ENCODE peak calls at places on chromosomes 5 and 9, in five cellular contexts. Y is GM04503; Q is T follicular helper cell; H is T-helper 22 cell; C is CD8-positive, alpha-beta T cell. F is an unnamed sample.

GRCh38 chr9:100292414-100292813 is 60.3 kb downstream of the TEX10 start:
- DNase-seq in H (no peak), Q (no peak), C (no peak), Y (no peak), F (no peak)

GRCh38 chr9:37371565-37372464 is 50.7 kb upstream of the GRHPR start:
- DNase-seq in C (no peak), Q (no peak), H (no peak), Y (peak; percentile 10), F (peak; percentile 41)

GRCh38 chr5:14035859-14036440 is 91.5 kb upstream of the DNAH5 start:
- DNase-seq in Y (peak; percentile 96), Q (no peak), H (no peak), C (no peak), F (peak; percentile 96)

GRCh38 chr5:139470821-139471300 is at the start of gene SMIM33:
- DNase-seq in Q (no peak), Y (no peak), C (peak; percentile 35), H (peak; percentile 27), F (no peak)

GRCh38 chr9:127853312-127854168 is 918 bp downstream of the ENG start:
- DNase-seq in Q (no peak), Y (no peak), C (no peak), H (no peak), F (no peak)

GRCh38 chr5:172342907-172343306 is 59.3 kb upstream of the UBTD2 start:
- DNase-seq in Q (no peak), H (no peak), C (no peak), Y (no peak), F (no peak)

GRCh38 chr9:113349434-113350337 is at the start of gene BSPRY:
- DNase-seq in Q (peak; percentile 14), Y (no peak), H (no peak), C (no peak), F (no peak)

GRCh38 chr5:74174366-74174765 is 466.2 kb downstream of the ENC1 start:
- DNase-seq in H (no peak), C (no peak), Y (no peak), Q (no peak), F (no peak)

GRCh38 chr5:163841-164240 is 27.5 kb upstream of the LRRC14B start:
- DNase-seq in H (no peak), Q (no peak), C (no peak), Y (no peak), F (no peak)

GRCh38 chr9:133534346-133535284 is at the start of gene ADAMTSL2:
- DNase-seq in Q (peak; percentile 20), C (peak; percentile 7), H (no peak), Y (no peak), F (no peak)

GRCh38 chr5:149294872-149295829 is 23.5 kb downstream of the AFAP1L1 start:
- DNase-seq in Q (no peak), Y (no peak), H (no peak), C (no peak), F (no peak)

GRCh38 chr5:153153086-153153485 is 337.4 kb upstream of the GRIA1 start:
- DNase-seq in Y (peak; percentile 48), H (no peak), Q (no peak), C (no peak), F (peak; percentile 64)

GRCh38 chr5:53262348-53262970 is 152.9 kb upstream of the MOCS2 start:
- DNase-seq in Y (no peak), Q (no peak), H (no peak), C (no peak), F (no peak)

GRCh38 chr9:9847750-9848149 is 765.1 kb downstream of the PTPRD start:
- DNase-seq in C (no peak), H (no peak), Q (no peak), Y (no peak), F (no peak)

GRCh38 chr5:14595189-14595588 is 13.6 kb downstream of the OTULINL start:
- DNase-seq in H (no peak), C (no peak), Y (no peak), Q (no peak), F (no peak)

GRCh38 chr5:139649082-139649991 is 1.2 kb downstream of the CXXC5 start:
- DNase-seq in C (no peak), H (no peak), Q (no peak), Y (no peak), F (no peak)

GRCh38 chr5:41524174-41524573 is 13.8 kb upstream of the PLCXD3 start:
- DNase-seq in H (no peak), C (no peak), Q (no peak), Y (no peak), F (no peak)

GRCh38 chr5:11062379-11062778 is 301.3 kb upstream of the DAP start:
- DNase-seq in Q (no peak), Y (no peak), C (no peak), H (no peak), F (no peak)

GRCh38 chr5:154221371-154221896 is 30.9 kb downstream of the GALNT10 start:
- DNase-seq in C (peak; percentile 33), Y (peak; percentile 84), H (peak; percentile 17), Q (peak; percentile 24), F (peak; percentile 57)

GRCh38 chr9:75039006-75039405 is 10.9 kb upstream of the CARNMT1 start:
- DNase-seq in Y (peak; percentile 89), Q (no peak), C (no peak), H (no peak), F (peak; percentile 72)

GRCh38 chr9:14096182-14096922 is 217.6 kb downstream of the NFIB start:
- DNase-seq in Y (no peak), Q (no peak), H (no peak), C (no peak), F (peak; percentile 61)

GRCh38 chr9:133694686-133695085 is 43.5 kb downstream of the SARDH start:
- DNase-seq in Q (no peak), C (no peak), H (no peak), Y (no peak), F (no peak)

GRCh38 chr9:8907863-8908262 is 1108.3 kb upstream of the DMAC1 start:
- DNase-seq in H (no peak), Q (no peak), C (no peak), Y (no peak), F (no peak)

GRCh38 chr9:127245637-127246164 is 18.9 kb upstream of the GARNL3 start:
- DNase-seq in C (no peak), H (no peak), Q (no peak), Y (no peak), F (no peak)

GRCh38 chr5:107501965-107502691 is 168.6 kb downstream of the EFNA5 start:
- DNase-seq in C (no peak), Y (no peak), H (no peak), Q (no peak), F (no peak)

GRCh38 chr5:169941542-169941941 is 38.8 kb downstream of the INSYN2B start:
- DNase-seq in C (no peak), H (no peak), Y (no peak), Q (no peak), F (no peak)

GRCh38 chr5:159341914-159342313 is 11.6 kb upstream of the IL12B start:
- DNase-seq in Y (peak; percentile 37), C (peak; percentile 35), Q (peak; percentile 45), H (peak; percentile 68), F (peak; percentile 35)

GRCh38 chr5:139147743-139148079 is 50.5 kb downstream of the SIL1 start:
- DNase-seq in H (no peak), C (no peak), Q (no peak), Y (no peak), F (no peak)

GRCh38 chr9:91773166-91773565 is 176.9 kb downstream of the ROR2 start:
- DNase-seq in Q (no peak), Y (no peak), H (no peak), C (no peak), F (no peak)

GRCh38 chr5:173972844-173973613 is 15.9 kb upstream of the C5orf47 start:
- DNase-seq in Q (peak; percentile 59), C (peak; percentile 58), H (peak; percentile 45), Y (no peak), F (peak; percentile 27)

GRCh38 chr5:66118294-66118693 is 25.8 kb upstream of the SREK1 start:
- DNase-seq in H (no peak), C (no peak), Q (no peak), Y (no peak), F (no peak)

GRCh38 chr5:41831155-41831554 is 39.1 kb downstream of the OXCT1 start:
- DNase-seq in C (no peak), Q (no peak), Y (no peak), H (no peak), F (no peak)

GRCh38 chr9:105332471-105332870 is 88.0 kb downstream of the SLC44A1 start:
- DNase-seq in C (no peak), Q (no peak), Y (peak; percentile 27), H (no peak), F (peak; percentile 69)

GRCh38 chr9:84711398-84711777 is 41.9 kb downstream of the NTRK2 start:
- DNase-seq in Y (no peak), H (no peak), C (no peak), Q (no peak), F (no peak)

GRCh38 chr9:129281506-129282145 is 103.6 kb upstream of the IER5L start:
- DNase-seq in Y (no peak), Q (no peak), C (no peak), H (no peak), F (no peak)

GRCh38 chr5:172751761-172752510 is 19.1 kb downstream of the DUSP1 start:
- DNase-seq in Y (no peak), Q (no peak), H (no peak), C (no peak), F (no peak)

GRCh38 chr5:148831590-148832565 is 5.5 kb downstream of the ADRB2 start:
- DNase-seq in Y (no peak), H (no peak), C (no peak), Q (no peak), F (no peak)

GRCh38 chr5:143051244-143052058 is 281.3 kb downstream of the ARHGAP26 start:
- DNase-seq in Y (peak; percentile 87), C (no peak), H (no peak), Q (no peak), F (peak; percentile 85)

F was measured in skeletal muscle cell.